ENCODE peak calls at places on chromosome 13, in four cellular contexts. A is T-helper 17 cell, W is heart left ventricle, U is amniotic epithelial cell. Z is an unnamed sample.

GRCh38 chr13:105598551-105598950 is 936.9 kb downstream of the EFNB2 start:
- DNase-seq in A (no peak), W (no peak), U (peak; percentile 93), Z (no peak)

GRCh38 chr13:94020833-94021232 is 458.6 kb downstream of the DCT start:
- DNase-seq in A (no peak), W (no peak), U (peak; percentile 17), Z (no peak)

GRCh38 chr13:113411216-113412023 is 41.9 kb downstream of the ADPRHL1 start:
- DNase-seq in A (no peak), W (peak; percentile 88), U (peak; percentile 89), Z (peak; percentile 32)

GRCh38 chr13:33150146-33150545 is 133.9 kb downstream of the KL start:
- DNase-seq in A (no peak), W (no peak), U (no peak), Z (peak; percentile 34)

GRCh38 chr13:76732367-76732766 is 153.8 kb downstream of the KCTD12 start:
- DNase-seq in A (no peak), W (no peak), U (no peak), Z (no peak)

GRCh38 chr13:79829880-79830279 is 348.9 kb downstream of the NDFIP2 start:
- DNase-seq in A (no peak), W (no peak), U (no peak), Z (no peak)

GRCh38 chr13:93309886-93310520 is 83.4 kb downstream of the GPC6 start:
- DNase-seq in A (no peak), W (no peak), U (peak; percentile 94), Z (peak; percentile 5)

GRCh38 chr13:77521595-77522367 is 13.7 kb upstream of the SCEL start:
- DNase-seq in A (no peak), W (no peak), U (no peak), Z (no peak)

GRCh38 chr13:36475468-36475867 is 43.2 kb downstream of the CCNA1 start:
- DNase-seq in A (no peak), W (no peak), U (peak; percentile 34), Z (peak; percentile 33)

GRCh38 chr13:88022826-88023225 is 351.7 kb downstream of the SLITRK5 start:
- DNase-seq in A (no peak), W (no peak), U (peak; percentile 85), Z (no peak)

GRCh38 chr13:44136693-44137268 is 236.8 kb upstream of the SERP2 start:
- DNase-seq in A (no peak), W (no peak), U (no peak), Z (no peak)

GRCh38 chr13:110628477-110628793 is 13.1 kb downstream of the NAXD start:
- DNase-seq in A (no peak), W (no peak), U (peak; percentile 89), Z (no peak)

GRCh38 chr13:74158028-74158427 is 23.8 kb upstream of the KLF12 start:
- DNase-seq in A (no peak), W (peak; percentile 40), U (no peak), Z (no peak)

GRCh38 chr13:77827350-77827749 is 91.3 kb downstream of the EDNRB start:
- DNase-seq in A (no peak), W (peak; percentile 55), U (no peak), Z (no peak)

GRCh38 chr13:50793026-50793425 is 50.5 kb downstream of the DLEU7 start:
- DNase-seq in A (no peak), W (no peak), U (no peak), Z (no peak)

GRCh38 chr13:48853381-48854102 is 122.2 kb upstream of the FNDC3A start:
- DNase-seq in A (no peak), W (no peak), U (peak; percentile 49), Z (no peak)

GRCh38 chr13:99382428-99383133 is 75.4 kb upstream of the GPR183 start:
- DNase-seq in A (no peak), W (no peak), U (no peak), Z (no peak)

GRCh38 chr13:37889102-37889501 is 19.5 kb upstream of the TRPC4 start:
- DNase-seq in A (no peak), W (no peak), U (peak; percentile 1), Z (no peak)

GRCh38 chr13:66210677-66211076 is 1019.5 kb downstream of the PCDH9 start:
- DNase-seq in A (no peak), W (no peak), U (peak; percentile 91), Z (no peak)

GRCh38 chr13:90485441-90485840 is 862.0 kb upstream of the MIR17HG start:
- DNase-seq in A (no peak), W (no peak), U (peak; percentile 71), Z (no peak)

GRCh38 chr13:85586856-85587255 is 212.4 kb downstream of the SLITRK6 start:
- DNase-seq in A (no peak), W (no peak), U (no peak), Z (no peak)

GRCh38 chr13:109369357-109370052 is 416.9 kb downstream of the IRS2 start:
- DNase-seq in A (no peak), W (no peak), U (no peak), Z (no peak)

GRCh38 chr13:101626925-101627555 is 174.6 kb downstream of the ITGBL1 start:
- DNase-seq in A (no peak), W (no peak), U (no peak), Z (no peak)

GRCh38 chr13:48156466-48156865 is 61.6 kb upstream of the MED4 start:
- DNase-seq in A (peak; percentile 49), W (peak; percentile 49), U (no peak), Z (no peak)

GRCh38 chr13:101516262-101516661 is 63.8 kb downstream of the ITGBL1 start:
- DNase-seq in A (no peak), W (no peak), U (peak; percentile 59), Z (no peak)

GRCh38 chr13:48504606-48505369 is 28.1 kb downstream of the RCBTB2 start:
- DNase-seq in A (no peak), W (no peak), U (no peak), Z (no peak)

GRCh38 chr13:102310691-102311432 is 91.0 kb downstream of the FGF14 start:
- DNase-seq in A (no peak), W (peak; percentile 43), U (no peak), Z (no peak)